ENCODE peak calls at places on chromosomes 12 and 14, in four cellular contexts. B is GM23248, R is right atrium auricular region, V is tibial nerve. F is an unnamed sample.

GRCh38 chr12:113796086-113796827 is 169.9 kb downstream of the RBM19 start:
- DNase-seq in R (no peak), B (no peak), V (no peak), F (no peak)

GRCh38 chr14:54704768-54705167 is 137.8 kb downstream of the SAMD4A start:
- DNase-seq in V (no peak), R (no peak), B (no peak), F (no peak)

GRCh38 chr12:123987022-123987421 is 14.0 kb downstream of the ZNF664 start:
- DNase-seq in B (no peak), V (no peak), R (no peak), F (no peak)

GRCh38 chr12:87953257-87953860 is 75.8 kb downstream of the C12orf50 start:
- DNase-seq in R (no peak), B (peak), V (peak), F (no peak)

GRCh38 chr14:99579903-99580570 is 24.0 kb downstream of the CCDC85C start:
- DNase-seq in R (no peak), V (no peak), B (peak), F (no peak)

GRCh38 chr12:85179680-85180300 is 100.2 kb upstream of the ALX1 start:
- DNase-seq in V (no peak), B (peak), R (no peak), F (no peak)

GRCh38 chr12:18552829-18553228 is 185.0 kb downstream of the PLCZ1 start:
- DNase-seq in R (no peak), V (no peak), B (no peak), F (no peak)

GRCh38 chr14:101587403-101587998 is 26.2 kb downstream of the DIO3 start:
- DNase-seq in R (no peak), B (no peak), V (no peak), F (no peak)

GRCh38 chr12:107759410-107759809 is 1.5 kb downstream of the PRDM4 start:
- DNase-seq in V (no peak), R (no peak), B (peak), F (no peak)

GRCh38 chr12:76075448-76075847 is 9.0 kb downstream of the NAP1L1 start:
- DNase-seq in B (no peak), R (no peak), V (no peak), F (no peak)

GRCh38 chr12:76074701-76075336 is 9.7 kb downstream of the NAP1L1 start:
- DNase-seq in B (no peak), V (no peak), R (no peak), F (no peak)

GRCh38 chr12:76069339-76069738 is 15.1 kb downstream of the NAP1L1 start:
- DNase-seq in B (no peak), R (no peak), V (no peak), F (no peak)

GRCh38 chr12:76073561-76073960 is 10.9 kb downstream of the NAP1L1 start:
- DNase-seq in R (no peak), V (no peak), B (no peak), F (no peak)

DNA sequence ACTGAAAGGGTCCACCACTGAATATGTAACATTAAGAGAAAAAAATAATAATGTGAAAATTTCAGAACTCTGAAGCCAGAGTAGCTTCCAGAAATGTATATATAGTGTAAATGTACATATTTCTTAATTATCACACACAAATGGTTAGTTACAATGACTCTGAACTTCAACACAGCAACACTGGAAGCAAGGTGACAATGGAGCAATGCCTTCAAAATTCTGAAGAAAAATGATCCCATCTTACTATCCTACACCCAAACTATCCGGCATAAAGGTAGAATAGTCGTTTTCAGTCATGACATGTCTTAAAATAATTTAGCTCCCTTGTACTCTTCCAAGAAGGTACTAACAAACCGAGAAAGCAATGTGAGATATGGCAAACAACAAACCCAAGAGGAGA is 11.9 kb downstream of the NAP1L1 start:
- DNase-seq in B (no peak), V (no peak), R (no peak), F (no peak)
- H3K27ac ChIP-seq in B (no peak), V (no peak), R (no peak), F (no peak)

DNA sequence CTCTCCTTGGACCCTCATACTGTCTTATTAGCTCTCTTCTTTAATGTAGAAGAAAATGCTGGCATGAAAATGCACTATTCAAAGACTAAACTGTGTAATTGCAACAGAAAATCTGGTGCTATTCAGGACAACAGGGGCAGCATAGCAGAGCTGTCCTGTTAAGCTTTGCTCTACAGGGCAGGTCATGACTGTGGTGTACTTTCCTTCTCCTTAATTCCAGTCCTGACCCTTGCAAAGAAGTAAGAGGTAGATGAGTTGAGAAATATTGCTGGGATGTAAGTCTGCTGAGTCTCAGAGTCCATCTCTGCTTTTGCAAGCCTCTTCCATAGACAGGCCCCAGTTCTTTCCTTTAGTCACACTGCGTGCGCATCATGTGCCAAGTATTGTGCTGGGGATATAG is 52.6 kb upstream of the STK38L start:
- DNase-seq in R (no peak), V (no peak), B (no peak), F (no peak)
- H3K27ac ChIP-seq in R (peak), V (peak), B (peak), F (no peak)

GRCh38 chr12:118302053-118302452 is 70.7 kb downstream of the TAOK3 start:
- DNase-seq in V (no peak), R (no peak), B (peak), F (no peak)

GRCh38 chr12:118304093-118304492 is 68.6 kb downstream of the TAOK3 start:
- DNase-seq in B (no peak), R (no peak), V (no peak), F (no peak)

GRCh38 chr12:118310320-118310719 is 62.4 kb downstream of the TAOK3 start:
- DNase-seq in R (no peak), V (no peak), B (no peak), F (no peak)

GRCh38 chr12:118311666-118312065 is 61.0 kb downstream of the TAOK3 start:
- DNase-seq in B (no peak), R (no peak), V (no peak), F (no peak)

GRCh38 chr12:118307069-118307954 is 65.4 kb downstream of the TAOK3 start:
- DNase-seq in B (peak), V (no peak), R (no peak), F (no peak)
- H3K27ac ChIP-seq in B (peak), V (peak), R (peak), F (no peak)

GRCh38 chr12:5633102-5633501 is 201.2 kb downstream of the NTF3 start:
- DNase-seq in V (no peak), R (no peak), B (no peak), F (no peak)
- H3K27ac ChIP-seq in V (no peak), R (no peak), B (no peak), F (no peak)

GRCh38 chr12:52369809-52370208 is 2.5 kb upstream of the KRT85 start:
- DNase-seq in B (no peak), V (no peak), R (no peak), F (no peak)

GRCh38 chr12:52370906-52371608 is 3.8 kb upstream of the KRT85 start:
- DNase-seq in R (peak), V (peak), B (peak), F (peak)

GRCh38 chr12:52369220-52369619 is 1.9 kb upstream of the KRT85 start:
- DNase-seq in B (peak), R (no peak), V (no peak), F (no peak)

GRCh38 chr12:52371716-52372115 is 4.4 kb upstream of the KRT85 start:
- DNase-seq in R (no peak), V (no peak), B (no peak), F (no peak)

DNA sequence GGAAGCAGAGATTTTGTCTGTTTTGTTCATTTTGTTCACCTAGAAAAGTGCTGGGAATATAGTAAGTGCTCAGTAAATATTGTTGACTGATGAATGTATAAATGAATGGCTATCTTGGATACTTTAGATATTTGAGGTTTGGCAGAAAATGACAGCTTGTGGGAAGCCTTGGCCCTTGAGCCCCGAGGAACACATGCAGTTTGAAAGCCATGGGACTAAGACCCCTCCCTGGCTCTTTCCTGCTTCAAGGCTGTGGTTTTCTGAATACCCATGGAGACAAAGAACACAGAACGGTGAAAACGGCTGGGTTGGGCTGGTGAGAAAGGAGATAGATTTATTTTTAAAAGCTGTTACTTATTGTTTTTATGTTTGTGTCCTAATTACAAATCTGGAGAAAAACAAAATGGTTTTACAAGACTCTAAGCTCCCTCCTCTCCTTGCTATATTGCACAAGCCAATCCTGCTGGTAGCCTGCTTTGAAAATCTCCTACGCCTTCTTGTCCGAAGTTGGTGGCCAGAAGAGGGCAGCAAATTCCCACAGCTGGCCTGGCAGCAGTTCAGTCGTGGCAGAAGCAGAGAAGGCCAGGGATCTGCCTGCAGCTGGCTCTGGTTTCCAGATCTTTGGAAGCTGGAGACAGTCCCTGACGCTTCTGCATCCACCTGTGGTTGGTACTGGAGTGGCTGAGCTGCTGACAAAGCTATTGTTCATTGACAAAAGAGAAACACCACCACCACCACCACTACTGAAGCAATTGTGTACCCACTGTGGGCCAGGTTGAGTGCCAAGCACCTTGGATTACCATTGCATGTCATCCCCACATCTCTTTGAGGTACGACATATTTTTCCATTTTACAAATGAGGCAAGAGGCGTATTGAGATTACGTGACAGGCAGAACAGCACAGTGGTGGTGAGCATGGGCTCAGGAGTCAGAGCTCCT is 5.2 kb upstream of the KRT85 start:
- DNase-seq in B (peak), R (peak), V (peak), F (peak)
- H3K27ac ChIP-seq in B (no peak), R (no peak), V (peak), F (no peak)

DNA sequence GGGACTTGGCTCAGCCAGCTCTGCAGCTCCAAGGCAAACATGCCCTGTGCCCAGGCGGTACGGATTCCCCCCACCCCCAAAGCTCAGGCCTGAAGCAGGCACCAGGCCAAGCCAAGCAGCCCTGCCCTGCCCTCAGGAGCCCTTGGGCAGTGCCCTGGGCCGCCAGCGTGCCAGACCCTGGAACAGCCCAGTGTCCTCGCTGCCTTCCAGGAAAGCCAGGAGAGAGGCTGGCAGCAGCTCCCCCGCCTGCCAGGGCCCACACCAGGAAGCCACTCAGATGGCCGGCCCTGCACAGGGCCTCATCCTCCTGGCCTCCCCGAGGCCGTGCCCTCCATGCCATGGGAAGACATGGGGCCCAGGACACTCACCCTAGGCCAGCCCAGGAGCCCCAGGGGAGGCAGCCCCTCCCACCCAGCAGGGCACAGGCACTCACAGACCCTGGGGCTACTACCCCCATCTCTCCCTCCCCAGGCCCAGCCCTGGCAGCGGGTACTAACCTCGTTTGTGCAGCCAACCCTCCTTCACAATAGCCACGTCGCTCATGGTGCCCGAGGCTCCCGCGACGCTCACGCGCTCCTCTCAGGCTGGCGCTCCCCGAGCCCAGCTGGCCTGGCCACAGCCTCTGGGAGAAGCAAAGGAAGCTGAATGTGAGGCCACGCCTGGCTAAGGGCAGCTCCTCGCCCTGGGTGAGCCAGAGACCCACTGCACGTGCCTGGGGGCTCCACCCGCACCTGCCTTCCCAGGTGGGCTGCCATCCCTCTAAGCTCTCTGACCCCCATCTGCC is 3.3 kb downstream of the AKT1 start:
- DNase-seq in R (no peak), B (no peak), V (no peak), F (no peak)
- H3K27ac ChIP-seq in R (no peak), B (no peak), V (no peak), F (no peak)

GRCh38 chr14:21023174-21023573 is 1.7 kb downstream of the NDRG2 start:
- DNase-seq in R (no peak), V (no peak), B (no peak), F (peak)

GRCh38 chr14:21020977-21021545 is 3.8 kb downstream of the NDRG2 start:
- DNase-seq in B (no peak), V (no peak), R (no peak), F (no peak)

GRCh38 chr14:21024668-21025373 is at the start of gene NDRG2:
- DNase-seq in V (peak), R (peak), B (peak), F (peak)

GRCh38 chr14:21023817-21024667 is 819 bp downstream of the NDRG2 start:
- DNase-seq in B (no peak), R (no peak), V (no peak), F (no peak)

GRCh38 chr14:21022686-21023085 is 2.2 kb downstream of the NDRG2 start:
- DNase-seq in B (no peak), V (no peak), R (no peak), F (no peak)
- H3K27ac ChIP-seq in B (no peak), V (peak), R (peak), F (peak)

DNA sequence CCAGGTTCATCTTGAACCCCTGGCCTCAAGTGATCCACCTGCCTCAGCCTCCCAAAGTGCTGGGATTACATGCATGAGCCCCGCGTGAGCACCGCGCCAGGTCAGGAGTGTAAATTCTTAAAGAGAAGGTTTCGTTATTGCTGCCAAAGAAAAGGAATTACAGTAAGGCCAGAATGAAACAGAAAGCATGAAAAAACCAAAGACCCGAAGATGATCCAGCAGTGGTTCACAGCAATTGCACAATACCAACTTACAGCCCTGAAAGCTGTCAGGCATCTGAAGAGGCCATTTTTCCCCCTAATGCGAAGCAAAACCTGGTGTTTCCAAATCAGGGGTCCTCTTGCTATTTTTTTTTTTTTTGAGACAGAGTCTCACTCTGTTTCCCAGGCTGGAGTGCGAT is 10.3 kb downstream of the RBM23 start:
- DNase-seq in B (peak), R (no peak), V (no peak), F (no peak)
- H3K27ac ChIP-seq in B (peak), R (no peak), V (no peak), F (no peak)

GRCh38 chr12:106343213-106343509 is 14.4 kb upstream of the POLR3B start:
- DNase-seq in V (no peak), B (no peak), R (no peak), F (no peak)
- H3K27ac ChIP-seq in V (peak), B (peak), R (peak), F (no peak)